ENCODE peak calls at places on chromosomes 7 and 10, in four cellular contexts. K is GM23338, F is HL-60, Y is fibroblast of mammary gland. O is an unnamed sample.

GRCh38 chr7:44433255-44434022 is 57.0 kb downstream of the NUDCD3 start:
- DNase-seq in K (no peak), F (no peak), Y (no peak), O (no peak)

GRCh38 chr10:29719281-29719675 is 84.5 kb upstream of the SVIL start:
- DNase-seq in K (no peak), F (no peak), Y (no peak), O (no peak)

GRCh38 chr7:70030745-70031144 is 432.5 kb downstream of the AUTS2 start:
- DNase-seq in F (no peak), Y (no peak), K (no peak), O (no peak)

GRCh38 chr7:113710310-113711106 is 208.3 kb downstream of the PPP1R3A start:
- DNase-seq in Y (peak), K (peak), F (peak), O (peak)

GRCh38 chr10:99172130-99172738 is 63.4 kb downstream of the HPSE2 start:
- DNase-seq in Y (peak), F (no peak), K (peak), O (peak)

GRCh38 chr10:5396545-5396944 is 8.1 kb downstream of the TUBAL3 start:
- DNase-seq in K (no peak), F (no peak), Y (no peak), O (no peak)

GRCh38 chr7:55432937-55433784 is 68.0 kb downstream of the LANCL2 start:
- DNase-seq in Y (peak), K (peak), F (no peak), O (peak)

GRCh38 chr10:92573798-92574544 is at the start of gene IDE:
- DNase-seq in F (peak), K (peak), Y (peak), O (peak)

GRCh38 chr10:17980796-17981195 is 29.1 kb downstream of the SLC39A12 start:
- DNase-seq in Y (peak), F (no peak), K (no peak), O (peak)

GRCh38 chr10:70277396-70278030 is 6.3 kb downstream of the NPFFR1 start:
- DNase-seq in Y (no peak), K (no peak), F (no peak), O (no peak)

GRCh38 chr10:24344279-24344678 is 135.3 kb downstream of the KIAA1217 start:
- DNase-seq in K (no peak), Y (peak), F (no peak), O (peak)

GRCh38 chr10:70461397-70462348 is 16.9 kb upstream of the PALD1 start:
- DNase-seq in K (peak), F (no peak), Y (peak), O (peak)

GRCh38 chr10:119423911-119424590 is 118.5 kb downstream of the RGS10 start:
- DNase-seq in Y (no peak), K (no peak), F (no peak), O (no peak)

GRCh38 chr10:3245395-3245794 is 72.8 kb upstream of the PITRM1 start:
- DNase-seq in K (no peak), F (no peak), Y (no peak), O (no peak)

GRCh38 chr7:140512317-140513000 is 33.2 kb upstream of the MKRN1 start:
- DNase-seq in K (no peak), F (no peak), Y (no peak), O (peak)

GRCh38 chr7:27237735-27238334 is 4.8 kb upstream of the EVX1 start:
- DNase-seq in K (no peak), F (no peak), Y (peak), O (peak)

GRCh38 chr7:138864667-138865066 is 66.7 kb upstream of the ATP6V0A4 start:
- DNase-seq in K (no peak), Y (peak), F (peak), O (peak)

GRCh38 chr10:15313034-15313433 is 58.1 kb downstream of the FAM171A1 start:
- DNase-seq in Y (no peak), F (no peak), K (no peak), O (no peak)

GRCh38 chr10:78851652-78852051 is 217.1 kb upstream of the ZMIZ1 start:
- DNase-seq in K (no peak), Y (peak), F (no peak), O (no peak)

GRCh38 chr10:102868976-102869289 is 337 bp upstream of the AS3MT start:
- DNase-seq in K (peak), F (no peak), Y (no peak), O (no peak)

GRCh38 chr10:22500567-22501369 is 155.5 kb downstream of the SPAG6 start:
- DNase-seq in F (no peak), K (no peak), Y (no peak), O (no peak)
- TF ChIP-seq CTCF in F (no peak), K (no peak), Y (no peak), O (no peak)

GRCh38 chr7:135618510-135618909 is 43.8 kb upstream of the STMP1 start:
- DNase-seq in F (no peak), Y (no peak), K (no peak), O (no peak)

GRCh38 chr7:135620447-135620846 is 41.9 kb upstream of the STMP1 start:
- DNase-seq in Y (no peak), F (no peak), K (no peak), O (peak)

GRCh38 chr7:135620980-135621850 is 41.1 kb upstream of the STMP1 start:
- DNase-seq in K (peak), F (peak), Y (peak), O (peak)

GRCh38 chr7:135616136-135616535 is 46.2 kb upstream of the STMP1 start:
- DNase-seq in F (no peak), Y (no peak), K (no peak), O (no peak)

GRCh38 chr7:135617781-135618180 is 44.5 kb upstream of the STMP1 start:
- DNase-seq in F (no peak), Y (no peak), K (no peak), O (no peak)
- H3K4me3 ChIP-seq in F (no peak), Y (no peak), K (no peak), O (no peak)

GRCh38 chr7:100632951-100633717 is 8.2 kb downstream of the TFR2 start:
- DNase-seq in K (peak), F (peak), Y (peak), O (peak)
- TF ChIP-seq CTCF in K (peak), F (peak), Y (peak), O (peak)

DNA sequence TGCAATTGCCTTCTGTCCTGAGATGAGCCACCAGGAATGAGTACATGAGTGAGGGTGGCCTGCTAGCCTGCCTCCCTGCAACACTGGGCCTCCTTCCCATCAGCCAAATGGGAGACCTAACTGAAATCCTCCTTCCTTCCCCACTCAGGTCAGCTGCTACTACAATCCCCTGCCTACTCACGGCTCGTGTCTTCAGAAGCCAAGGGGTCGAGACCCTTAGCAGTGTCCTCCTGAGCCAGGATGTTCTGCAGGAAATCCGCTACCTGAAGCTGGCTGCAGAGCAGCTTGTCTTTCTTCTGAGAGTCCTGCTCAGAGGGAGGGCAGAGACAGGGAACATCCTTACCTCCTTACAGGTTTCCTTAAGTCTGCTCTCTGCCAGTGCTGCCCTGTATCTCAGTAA is 1.2 kb downstream of the ZWINT start:
- DNase-seq in K (no peak), F (no peak), Y (no peak), O (no peak)
- H3K4me3 ChIP-seq in K (peak), F (peak), Y (peak), O (no peak)

DNA sequence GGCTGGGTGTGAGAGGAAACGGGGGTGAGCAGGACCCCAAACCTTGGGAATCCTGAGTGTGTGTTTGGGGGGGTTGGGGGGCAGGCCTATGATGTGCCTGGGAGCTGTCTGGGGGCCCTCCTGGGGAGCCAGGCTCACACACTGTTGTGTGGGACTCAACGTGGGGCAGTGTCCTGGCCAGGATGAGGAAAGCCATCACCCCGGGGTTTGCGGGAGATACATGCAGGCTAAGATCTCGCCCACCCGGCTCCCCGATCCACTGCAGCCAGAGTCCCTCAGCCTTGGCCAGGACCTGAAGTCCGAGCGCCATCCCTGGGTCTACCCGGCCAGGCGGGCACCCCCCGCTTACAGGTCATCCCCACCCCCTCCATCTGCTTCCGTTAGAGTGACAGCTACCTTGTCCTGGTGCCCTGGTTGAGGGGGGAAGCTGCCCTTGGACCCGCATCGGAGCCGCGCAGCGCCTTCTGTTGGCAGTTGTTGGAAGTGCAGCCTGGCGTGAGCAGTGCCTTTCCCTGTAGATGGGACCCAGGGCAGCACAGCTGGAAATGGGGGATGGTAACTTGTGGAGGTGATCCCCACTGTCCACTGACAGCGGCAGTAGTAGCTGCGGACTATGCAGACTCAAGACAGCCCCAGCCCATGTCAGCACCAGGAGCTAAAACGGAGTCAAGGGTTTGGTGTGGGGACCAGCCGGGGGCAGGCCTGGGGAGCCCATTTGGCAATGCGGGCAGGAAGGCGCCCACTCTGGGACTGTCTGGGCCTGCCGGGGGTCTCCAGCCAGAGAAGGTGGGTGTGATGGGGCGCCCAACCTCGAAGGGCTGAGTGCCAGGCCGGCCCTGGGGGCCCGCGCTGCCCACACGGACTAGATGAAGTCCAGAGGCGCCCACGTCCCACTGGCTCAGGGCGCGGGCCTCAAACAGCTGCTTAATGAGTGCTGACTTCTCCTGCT is 885.6 kb upstream of the ZNF722 start:
- DNase-seq in F (no peak), K (no peak), Y (no peak), O (no peak)
- TF ChIP-seq CTCF in F (no peak), K (no peak), Y (no peak), O (no peak)

DNA sequence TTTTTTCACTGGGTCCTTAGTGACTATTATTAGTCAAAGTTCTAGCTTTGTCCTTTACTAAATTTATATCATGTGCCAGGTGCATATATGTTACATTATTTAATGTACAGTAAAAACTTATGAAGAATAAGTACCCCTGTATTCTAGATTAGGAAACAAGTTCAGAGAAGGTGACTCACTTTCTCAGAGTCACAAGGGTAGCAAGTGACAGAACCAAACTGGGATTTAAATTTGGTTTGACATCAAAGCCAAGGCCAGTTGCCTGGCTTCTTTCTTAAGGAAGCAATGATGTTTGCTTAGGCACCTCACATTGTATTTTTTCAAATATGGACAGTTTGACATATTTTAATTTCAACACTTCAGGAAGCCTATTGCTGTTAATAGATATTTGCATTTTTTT is 2.5 kb downstream of the LSM8 start:
- DNase-seq in K (no peak), F (peak), Y (peak), O (no peak)
- H3K4me3 ChIP-seq in K (no peak), F (no peak), Y (no peak), O (no peak)

DNA sequence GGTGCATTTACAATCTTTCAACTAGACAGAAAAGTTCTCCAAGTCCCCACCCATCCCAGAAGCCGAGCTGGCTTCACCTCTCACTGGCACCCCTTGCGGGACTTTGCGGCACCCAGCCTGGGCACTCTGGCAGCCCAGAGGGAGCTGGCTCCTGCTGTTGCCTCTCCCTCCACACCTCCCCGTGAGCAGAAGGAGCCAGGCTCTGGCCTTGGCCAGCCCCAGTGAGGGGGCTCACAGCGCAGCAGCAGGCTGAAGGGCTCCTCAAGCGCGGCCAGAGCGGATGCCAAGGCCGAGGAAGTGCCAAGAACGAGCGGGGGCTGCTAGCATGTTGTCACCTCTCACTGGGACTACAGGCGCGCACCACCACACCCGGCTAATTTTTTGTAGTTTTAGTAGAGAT is 369.7 kb upstream of the POT1 start:
- DNase-seq in Y (no peak), F (no peak), K (no peak), O (no peak)
- TF ChIP-seq CTCF in Y (no peak), F (no peak), K (no peak), O (no peak)

GRCh38 chr10:26216949-26217395 is 398 bp downstream of the GAD2 start:
- DNase-seq in F (no peak), K (no peak), Y (no peak), O (no peak)

GRCh38 chr10:26214538-26215461 is 1.8 kb upstream of the GAD2 start:
- DNase-seq in F (no peak), Y (no peak), K (peak), O (no peak)

GRCh38 chr10:26216577-26216948 is at the start of gene GAD2:
- DNase-seq in K (peak), Y (no peak), F (no peak), O (no peak)

GRCh38 chr10:26215534-26215922 is 1.0 kb upstream of the GAD2 start:
- DNase-seq in F (no peak), Y (no peak), K (peak), O (no peak)

DNA sequence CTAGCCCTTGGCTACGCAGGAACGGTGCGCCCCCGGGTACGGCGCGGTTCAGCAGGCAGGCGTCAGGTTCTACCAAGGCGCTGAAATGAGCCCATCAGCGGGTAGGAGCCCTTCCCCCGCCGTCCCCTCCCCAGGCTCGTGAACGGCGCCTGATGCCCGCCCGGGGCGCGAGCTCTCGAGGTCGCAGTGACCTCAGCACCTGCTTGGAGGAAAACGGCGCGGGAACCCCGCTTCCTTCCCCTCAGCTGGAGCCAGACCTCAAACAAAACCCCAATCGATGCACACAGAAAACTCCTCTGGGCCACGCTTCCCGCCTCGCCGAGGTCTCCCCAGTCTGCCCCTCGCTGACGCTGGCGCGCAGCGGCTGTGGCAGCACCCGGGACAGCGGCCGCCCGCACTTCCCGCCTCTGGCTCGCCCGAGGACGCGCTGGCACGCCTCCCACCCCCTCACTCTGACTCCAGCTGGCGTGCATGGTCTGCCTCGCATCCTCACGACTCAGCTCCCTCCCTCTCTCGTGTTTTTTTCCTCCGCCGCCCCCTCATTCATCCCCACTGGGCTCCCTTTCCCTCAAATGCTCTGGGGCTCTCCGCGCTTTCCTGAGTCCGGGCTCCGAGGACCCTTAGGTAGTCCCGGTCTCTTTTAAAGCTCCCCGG is 524 bp upstream of the GAD2 start:
- DNase-seq in Y (peak), F (no peak), K (peak), O (no peak)
- H3K4me3 ChIP-seq in Y (no peak), F (no peak), K (peak), O (no peak)

DNA sequence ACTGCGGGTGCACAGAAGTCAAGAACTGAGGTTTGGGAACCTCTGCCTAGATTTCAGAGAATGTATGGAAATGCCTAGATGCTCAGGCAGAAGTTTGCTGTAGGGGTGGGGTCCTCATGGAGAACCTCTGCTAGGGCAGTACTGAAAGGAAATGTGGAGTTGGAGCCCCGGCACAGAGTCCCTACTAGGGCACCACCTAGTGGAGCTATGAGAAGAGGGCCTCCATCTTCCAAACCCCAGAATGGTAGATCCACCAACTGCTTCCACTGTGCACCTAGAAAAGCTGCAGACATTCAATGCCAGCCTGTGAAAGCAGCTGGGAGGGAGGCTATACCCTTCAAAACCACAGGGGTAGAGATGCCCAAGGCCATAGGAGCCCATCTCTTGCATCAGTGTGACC is 1336.0 kb upstream of the CELF2 start:
- DNase-seq in K (peak), Y (peak), F (no peak), O (no peak)
- TF ChIP-seq CTCF in K (peak), Y (peak), F (no peak), O (peak)